ENCODE peak calls at places on chromosomes 16 and 17, in seven cellular contexts. One of them, this sample, is unnamed.

GRCh38 chr16:22424161-22424937 is 49.9 kb upstream of the CDR2 start:
- DNase-seq in prostate gland: peak
- DNase-seq in AG04450: no peak
- DNase-seq in CD4-positive, alpha-beta T cell: no peak
- DNase-seq in neural crest cell: no peak
- DNase-seq in heart right ventricle: peak
- DNase-seq in adrenal gland: peak
- DNase-seq in this sample: no peak

GRCh38 chr16:56525154-56525720 is 5.4 kb upstream of the BBS2 start:
- DNase-seq in prostate gland: no peak
- DNase-seq in AG04450: no peak
- DNase-seq in CD4-positive, alpha-beta T cell: no peak
- DNase-seq in neural crest cell: no peak
- DNase-seq in heart right ventricle: no peak
- DNase-seq in adrenal gland: no peak
- DNase-seq in this sample: no peak

GRCh38 chr17:55284001-55284884 is 19.5 kb downstream of the HLF start:
- DNase-seq in prostate gland: no peak
- DNase-seq in AG04450: no peak
- DNase-seq in CD4-positive, alpha-beta T cell: no peak
- DNase-seq in neural crest cell: no peak
- DNase-seq in heart right ventricle: no peak
- DNase-seq in adrenal gland: no peak
- DNase-seq in this sample: no peak

GRCh38 chr16:19767497-19767896 is 49.4 kb downstream of the IQCK start:
- DNase-seq in prostate gland: no peak
- DNase-seq in AG04450: no peak
- DNase-seq in CD4-positive, alpha-beta T cell: no peak
- DNase-seq in neural crest cell: no peak
- DNase-seq in heart right ventricle: no peak
- DNase-seq in adrenal gland: no peak
- DNase-seq in this sample: no peak

GRCh38 chr16:16008666-16009065 is 59.2 kb downstream of the ABCC1 start:
- DNase-seq in prostate gland: no peak
- DNase-seq in AG04450: no peak
- DNase-seq in CD4-positive, alpha-beta T cell: no peak
- DNase-seq in neural crest cell: no peak
- DNase-seq in heart right ventricle: no peak
- DNase-seq in adrenal gland: no peak
- DNase-seq in this sample: no peak

GRCh38 chr16:29745126-29745852 is 501 bp downstream of the C16orf54 start:
- DNase-seq in prostate gland: no peak
- DNase-seq in AG04450: no peak
- DNase-seq in CD4-positive, alpha-beta T cell: peak
- DNase-seq in neural crest cell: no peak
- DNase-seq in heart right ventricle: no peak
- DNase-seq in adrenal gland: no peak
- DNase-seq in this sample: no peak

GRCh38 chr17:81049973-81050551 is 15.1 kb downstream of the BAIAP2 start:
- DNase-seq in prostate gland: peak
- DNase-seq in AG04450: no peak
- DNase-seq in CD4-positive, alpha-beta T cell: no peak
- DNase-seq in neural crest cell: no peak
- DNase-seq in heart right ventricle: peak
- DNase-seq in adrenal gland: peak
- DNase-seq in this sample: no peak

GRCh38 chr17:45425125-45425983 is 7.3 kb downstream of the ARHGAP27 start:
- DNase-seq in prostate gland: peak
- DNase-seq in AG04450: peak
- DNase-seq in CD4-positive, alpha-beta T cell: no peak
- DNase-seq in neural crest cell: peak
- DNase-seq in heart right ventricle: no peak
- DNase-seq in adrenal gland: no peak
- DNase-seq in this sample: no peak

GRCh38 chr17:55303701-55304145 is 39.0 kb downstream of the HLF start:
- DNase-seq in prostate gland: no peak
- DNase-seq in AG04450: no peak
- DNase-seq in CD4-positive, alpha-beta T cell: no peak
- DNase-seq in neural crest cell: no peak
- DNase-seq in heart right ventricle: no peak
- DNase-seq in adrenal gland: peak
- DNase-seq in this sample: no peak

GRCh38 chr16:78396046-78396445 is 296.6 kb downstream of the WWOX start:
- DNase-seq in prostate gland: no peak
- DNase-seq in AG04450: no peak
- DNase-seq in CD4-positive, alpha-beta T cell: no peak
- DNase-seq in neural crest cell: no peak
- DNase-seq in heart right ventricle: no peak
- DNase-seq in adrenal gland: no peak
- DNase-seq in this sample: no peak

GRCh38 chr16:13077816-13078215 is 176.4 kb downstream of the SHISA9 start:
- DNase-seq in prostate gland: no peak
- DNase-seq in AG04450: no peak
- DNase-seq in CD4-positive, alpha-beta T cell: no peak
- DNase-seq in neural crest cell: no peak
- DNase-seq in heart right ventricle: no peak
- DNase-seq in adrenal gland: no peak
- DNase-seq in this sample: no peak

GRCh38 chr17:80106176-80106575 is 4.8 kb downstream of the GAA start:
- DNase-seq in prostate gland: no peak
- DNase-seq in AG04450: no peak
- DNase-seq in CD4-positive, alpha-beta T cell: no peak
- DNase-seq in neural crest cell: no peak
- DNase-seq in heart right ventricle: no peak
- DNase-seq in adrenal gland: no peak
- DNase-seq in this sample: no peak

GRCh38 chr17:82396601-82397435 is 21.3 kb upstream of the HEXD start:
- DNase-seq in prostate gland: no peak
- DNase-seq in AG04450: peak
- DNase-seq in CD4-positive, alpha-beta T cell: no peak
- DNase-seq in neural crest cell: no peak
- DNase-seq in heart right ventricle: no peak
- DNase-seq in adrenal gland: no peak
- DNase-seq in this sample: no peak

GRCh38 chr17:77526259-77526711 is 385.5 kb downstream of the SEC14L1 start:
- DNase-seq in prostate gland: no peak
- DNase-seq in AG04450: no peak
- DNase-seq in CD4-positive, alpha-beta T cell: no peak
- DNase-seq in neural crest cell: no peak
- DNase-seq in heart right ventricle: no peak
- DNase-seq in adrenal gland: no peak
- DNase-seq in this sample: no peak

GRCh38 chr16:10228779-10229178 is 46.6 kb upstream of the GRIN2A start:
- DNase-seq in prostate gland: no peak
- DNase-seq in AG04450: no peak
- DNase-seq in CD4-positive, alpha-beta T cell: no peak
- DNase-seq in neural crest cell: no peak
- DNase-seq in heart right ventricle: no peak
- DNase-seq in adrenal gland: no peak
- DNase-seq in this sample: no peak

GRCh38 chr16:17336501-17336900 is 134.3 kb downstream of the XYLT1 start:
- DNase-seq in prostate gland: no peak
- DNase-seq in AG04450: no peak
- DNase-seq in CD4-positive, alpha-beta T cell: no peak
- DNase-seq in neural crest cell: no peak
- DNase-seq in heart right ventricle: no peak
- DNase-seq in adrenal gland: no peak
- DNase-seq in this sample: no peak

GRCh38 chr16:85136705-85137322 is 24.5 kb upstream of the CIBAR2 start:
- DNase-seq in prostate gland: no peak
- DNase-seq in AG04450: no peak
- DNase-seq in CD4-positive, alpha-beta T cell: no peak
- DNase-seq in neural crest cell: no peak
- DNase-seq in heart right ventricle: peak
- DNase-seq in adrenal gland: peak
- DNase-seq in this sample: no peak

GRCh38 chr16:31880322-31880979 is 6.8 kb downstream of the ZNF267 start:
- DNase-seq in prostate gland: no peak
- DNase-seq in AG04450: no peak
- DNase-seq in CD4-positive, alpha-beta T cell: no peak
- DNase-seq in neural crest cell: no peak
- DNase-seq in heart right ventricle: no peak
- DNase-seq in adrenal gland: peak
- DNase-seq in this sample: no peak

GRCh38 chr17:42880776-42881175 is 19.8 kb upstream of the G6PC1 start:
- DNase-seq in prostate gland: no peak
- DNase-seq in AG04450: no peak
- DNase-seq in CD4-positive, alpha-beta T cell: no peak
- DNase-seq in neural crest cell: no peak
- DNase-seq in heart right ventricle: no peak
- DNase-seq in adrenal gland: no peak
- DNase-seq in this sample: no peak

GRCh38 chr17:69592692-69593350 is 178.3 kb downstream of the MAP2K6 start:
- DNase-seq in prostate gland: no peak
- DNase-seq in AG04450: peak
- DNase-seq in CD4-positive, alpha-beta T cell: no peak
- DNase-seq in neural crest cell: no peak
- DNase-seq in heart right ventricle: no peak
- DNase-seq in adrenal gland: no peak
- DNase-seq in this sample: no peak

GRCh38 chr17:59827721-59828477 is 64.8 kb downstream of the TUBD1 start:
- DNase-seq in prostate gland: no peak
- DNase-seq in AG04450: no peak
- DNase-seq in CD4-positive, alpha-beta T cell: no peak
- DNase-seq in neural crest cell: no peak
- DNase-seq in heart right ventricle: no peak
- DNase-seq in adrenal gland: no peak
- DNase-seq in this sample: no peak

GRCh38 chr16:46830417-46830901 is 521 bp downstream of the C16orf87 start:
- DNase-seq in prostate gland: peak
- DNase-seq in AG04450: no peak
- DNase-seq in CD4-positive, alpha-beta T cell: peak
- DNase-seq in neural crest cell: no peak
- DNase-seq in heart right ventricle: peak
- DNase-seq in adrenal gland: peak
- DNase-seq in this sample: peak

GRCh38 chr16:7506363-7506762 is 173.7 kb downstream of the RBFOX1 start:
- DNase-seq in prostate gland: no peak
- DNase-seq in AG04450: no peak
- DNase-seq in CD4-positive, alpha-beta T cell: no peak
- DNase-seq in neural crest cell: no peak
- DNase-seq in heart right ventricle: no peak
- DNase-seq in adrenal gland: no peak
- DNase-seq in this sample: no peak

DNA sequence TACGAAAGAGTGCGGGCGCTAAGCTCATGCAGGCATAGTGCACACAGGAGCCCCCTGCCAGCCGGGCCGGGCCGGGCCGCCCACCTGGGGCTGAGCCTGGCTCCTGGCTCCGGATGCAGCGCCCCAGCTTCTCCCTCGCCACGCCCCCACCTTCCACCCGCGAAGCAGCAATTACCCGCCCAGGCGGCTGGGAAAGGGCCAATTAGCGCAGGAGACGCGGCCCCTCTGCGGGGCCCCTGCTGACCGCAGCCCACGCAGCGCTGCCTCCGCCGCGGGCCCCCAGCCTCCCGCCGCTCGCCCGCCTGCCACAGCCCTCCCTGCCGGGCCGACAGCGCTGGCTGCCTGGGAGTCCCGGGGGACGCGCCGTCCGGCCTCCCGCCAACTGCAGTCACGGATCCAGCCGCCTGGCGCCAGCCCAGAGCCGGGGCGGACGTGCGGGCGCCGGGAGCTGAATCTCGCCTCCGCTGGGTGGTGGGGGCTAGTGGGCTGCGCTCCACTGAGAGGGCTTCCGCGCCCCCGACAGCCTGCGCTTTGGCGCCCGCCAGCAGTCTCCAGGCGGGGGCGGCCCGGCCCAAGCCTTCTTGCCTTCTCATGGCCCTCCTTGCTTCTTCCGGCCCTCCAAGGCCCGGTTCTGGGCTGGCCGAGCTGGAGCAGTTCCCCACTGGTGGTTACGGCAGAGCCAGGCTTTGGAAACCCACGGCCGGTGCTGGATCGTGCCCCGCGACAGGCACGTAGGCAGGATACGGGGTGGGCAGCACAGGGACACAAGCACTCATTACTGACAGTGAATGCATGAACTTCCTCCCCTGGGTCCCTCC is 14.9 kb upstream of the CBFB start:
- DNase-seq in prostate gland: peak
- DNase-seq in AG04450: no peak
- DNase-seq in CD4-positive, alpha-beta T cell: peak
- DNase-seq in neural crest cell: peak
- DNase-seq in heart right ventricle: peak
- DNase-seq in adrenal gland: peak
- DNase-seq in this sample: peak
- TF ChIP-seq CTCF in prostate gland: peak
- TF ChIP-seq CTCF in AG04450: peak
- TF ChIP-seq CTCF in CD4-positive, alpha-beta T cell: no peak
- TF ChIP-seq CTCF in neural crest cell: peak
- TF ChIP-seq CTCF in heart right ventricle: no peak
- TF ChIP-seq CTCF in adrenal gland: peak
- TF ChIP-seq CTCF in this sample: peak

GRCh38 chr17:14805348-14805747 is 459.8 kb downstream of the PMP22 start:
- DNase-seq in prostate gland: no peak
- DNase-seq in AG04450: no peak
- DNase-seq in CD4-positive, alpha-beta T cell: no peak
- DNase-seq in neural crest cell: no peak
- DNase-seq in heart right ventricle: no peak
- DNase-seq in adrenal gland: no peak
- DNase-seq in this sample: no peak
- TF ChIP-seq CTCF in prostate gland: no peak
- TF ChIP-seq CTCF in AG04450: no peak
- TF ChIP-seq CTCF in CD4-positive, alpha-beta T cell: no peak
- TF ChIP-seq CTCF in neural crest cell: peak
- TF ChIP-seq CTCF in heart right ventricle: no peak
- TF ChIP-seq CTCF in adrenal gland: no peak
- TF ChIP-seq CTCF in this sample: peak

GRCh38 chr16:48864055-48864454 is 254.1 kb upstream of the N4BP1 start:
- DNase-seq in prostate gland: no peak
- DNase-seq in AG04450: no peak
- DNase-seq in CD4-positive, alpha-beta T cell: no peak
- DNase-seq in neural crest cell: no peak
- DNase-seq in heart right ventricle: no peak
- DNase-seq in adrenal gland: no peak
- DNase-seq in this sample: no peak
- TF ChIP-seq CTCF in prostate gland: no peak
- TF ChIP-seq CTCF in AG04450: no peak
- TF ChIP-seq CTCF in CD4-positive, alpha-beta T cell: no peak
- TF ChIP-seq CTCF in neural crest cell: no peak
- TF ChIP-seq CTCF in heart right ventricle: no peak
- TF ChIP-seq CTCF in adrenal gland: no peak
- TF ChIP-seq CTCF in this sample: peak

DNA sequence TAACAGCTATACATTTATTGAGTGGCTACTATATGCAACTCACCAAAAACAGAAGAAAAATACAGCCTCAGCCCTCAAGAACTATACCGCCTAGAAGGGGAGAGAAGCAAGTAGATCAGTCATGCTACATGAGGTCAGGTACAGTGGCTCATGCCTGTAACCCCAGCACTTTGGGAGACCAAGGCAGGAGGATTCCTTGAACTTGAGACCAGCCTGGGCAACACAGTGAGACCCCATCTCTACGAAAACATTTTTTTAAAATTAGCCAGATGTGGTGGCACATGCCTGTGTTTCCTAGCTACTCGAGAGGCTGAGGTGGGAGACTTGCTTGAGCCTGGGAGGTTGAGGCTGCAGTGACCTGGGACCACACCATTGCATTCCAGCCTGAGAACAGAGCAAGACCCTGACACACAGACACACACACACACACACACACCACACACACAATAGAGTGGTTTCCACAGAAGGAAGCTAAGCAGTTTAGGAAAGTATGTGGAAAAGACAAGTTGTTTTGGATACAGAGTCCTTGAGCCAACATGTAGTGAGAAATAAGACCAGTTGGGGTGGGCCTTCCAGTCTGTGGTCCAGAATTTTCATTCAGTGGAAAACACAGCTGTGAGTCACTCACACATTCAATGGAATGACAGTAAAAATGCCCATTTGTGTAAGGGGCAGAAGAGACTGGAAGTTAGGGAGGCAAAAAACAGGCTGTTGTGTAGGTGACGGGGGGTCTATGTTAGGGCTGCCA is 10.8 kb upstream of the SNTB2 start:
- DNase-seq in prostate gland: no peak
- DNase-seq in AG04450: peak
- DNase-seq in CD4-positive, alpha-beta T cell: no peak
- DNase-seq in neural crest cell: no peak
- DNase-seq in heart right ventricle: no peak
- DNase-seq in adrenal gland: no peak
- DNase-seq in this sample: no peak
- TF ChIP-seq CTCF in prostate gland: no peak
- TF ChIP-seq CTCF in AG04450: peak
- TF ChIP-seq CTCF in CD4-positive, alpha-beta T cell: no peak
- TF ChIP-seq CTCF in neural crest cell: no peak
- TF ChIP-seq CTCF in heart right ventricle: no peak
- TF ChIP-seq CTCF in adrenal gland: no peak
- TF ChIP-seq CTCF in this sample: no peak

This sample was measured in type B pancreatic cell.